ENCODE peak calls at places on chromosomes 12 and 14, in eight cellular contexts. One of them, this sample, is unnamed.

GRCh38 chr12:132426349-132427176 is 63.4 kb upstream of the FBRSL1 start:
- DNase-seq in AG04450: no peak
- DNase-seq in CD8-positive, alpha-beta T cell: no peak
- DNase-seq in IMR-90: no peak
- DNase-seq in A549: no peak
- DNase-seq in left ventricle myocardium inferior: no peak
- DNase-seq in lower lobe of right lung: no peak
- DNase-seq in mammary epithelial cell: no peak
- DNase-seq in this sample: no peak

GRCh38 chr12:63857771-63858670 is 13.5 kb downstream of the SRGAP1 start:
- DNase-seq in AG04450: no peak
- DNase-seq in CD8-positive, alpha-beta T cell: no peak
- DNase-seq in IMR-90: peak
- DNase-seq in A549: peak
- DNase-seq in left ventricle myocardium inferior: no peak
- DNase-seq in lower lobe of right lung: no peak
- DNase-seq in mammary epithelial cell: no peak
- DNase-seq in this sample: peak

GRCh38 chr14:31990183-31990862 is 86.8 kb upstream of the ARHGAP5 start:
- DNase-seq in AG04450: no peak
- DNase-seq in CD8-positive, alpha-beta T cell: no peak
- DNase-seq in IMR-90: no peak
- DNase-seq in A549: no peak
- DNase-seq in left ventricle myocardium inferior: no peak
- DNase-seq in lower lobe of right lung: no peak
- DNase-seq in mammary epithelial cell: no peak
- DNase-seq in this sample: no peak

GRCh38 chr12:51833446-51834227 is 14.9 kb downstream of the FIGNL2 start:
- DNase-seq in AG04450: no peak
- DNase-seq in CD8-positive, alpha-beta T cell: no peak
- DNase-seq in IMR-90: no peak
- DNase-seq in A549: no peak
- DNase-seq in left ventricle myocardium inferior: no peak
- DNase-seq in lower lobe of right lung: no peak
- DNase-seq in mammary epithelial cell: no peak
- DNase-seq in this sample: no peak

GRCh38 chr14:105173901-105174894 is 5.6 kb upstream of the JAG2 start:
- DNase-seq in AG04450: no peak
- DNase-seq in CD8-positive, alpha-beta T cell: peak
- DNase-seq in IMR-90: no peak
- DNase-seq in A549: no peak
- DNase-seq in left ventricle myocardium inferior: no peak
- DNase-seq in lower lobe of right lung: no peak
- DNase-seq in mammary epithelial cell: no peak
- DNase-seq in this sample: no peak

GRCh38 chr12:131959641-131960589 is 10.2 kb downstream of the EP400 start:
- DNase-seq in AG04450: no peak
- DNase-seq in CD8-positive, alpha-beta T cell: no peak
- DNase-seq in IMR-90: no peak
- DNase-seq in A549: no peak
- DNase-seq in left ventricle myocardium inferior: no peak
- DNase-seq in lower lobe of right lung: no peak
- DNase-seq in mammary epithelial cell: no peak
- DNase-seq in this sample: no peak

GRCh38 chr12:7512528-7512927 is 9.0 kb upstream of the CD163 start:
- DNase-seq in AG04450: peak
- DNase-seq in CD8-positive, alpha-beta T cell: no peak
- DNase-seq in IMR-90: peak
- DNase-seq in A549: peak
- DNase-seq in left ventricle myocardium inferior: no peak
- DNase-seq in lower lobe of right lung: peak
- DNase-seq in mammary epithelial cell: peak
- DNase-seq in this sample: peak

GRCh38 chr12:32284561-32284960 is 114.8 kb upstream of the FGD4 start:
- DNase-seq in AG04450: no peak
- DNase-seq in CD8-positive, alpha-beta T cell: no peak
- DNase-seq in IMR-90: no peak
- DNase-seq in A549: no peak
- DNase-seq in left ventricle myocardium inferior: no peak
- DNase-seq in lower lobe of right lung: no peak
- DNase-seq in mammary epithelial cell: no peak
- DNase-seq in this sample: no peak

GRCh38 chr12:11743748-11744147 is 94.3 kb downstream of the ETV6 start:
- DNase-seq in AG04450: no peak
- DNase-seq in CD8-positive, alpha-beta T cell: no peak
- DNase-seq in IMR-90: no peak
- DNase-seq in A549: no peak
- DNase-seq in left ventricle myocardium inferior: no peak
- DNase-seq in lower lobe of right lung: no peak
- DNase-seq in mammary epithelial cell: peak
- DNase-seq in this sample: no peak

GRCh38 chr14:50082308-50082742 is 34.0 kb downstream of the VCPKMT start:
- DNase-seq in AG04450: no peak
- DNase-seq in CD8-positive, alpha-beta T cell: peak
- DNase-seq in IMR-90: no peak
- DNase-seq in A549: no peak
- DNase-seq in left ventricle myocardium inferior: no peak
- DNase-seq in lower lobe of right lung: no peak
- DNase-seq in mammary epithelial cell: no peak
- DNase-seq in this sample: no peak

GRCh38 chr12:90023207-90023870 is 314.7 kb upstream of the ATP2B1 start:
- DNase-seq in AG04450: no peak
- DNase-seq in CD8-positive, alpha-beta T cell: no peak
- DNase-seq in IMR-90: no peak
- DNase-seq in A549: no peak
- DNase-seq in left ventricle myocardium inferior: no peak
- DNase-seq in lower lobe of right lung: no peak
- DNase-seq in mammary epithelial cell: no peak
- DNase-seq in this sample: no peak

GRCh38 chr12:78035913-78036658 is 205.4 kb downstream of the NAV3 start:
- DNase-seq in AG04450: no peak
- DNase-seq in CD8-positive, alpha-beta T cell: no peak
- DNase-seq in IMR-90: peak
- DNase-seq in A549: no peak
- DNase-seq in left ventricle myocardium inferior: no peak
- DNase-seq in lower lobe of right lung: no peak
- DNase-seq in mammary epithelial cell: peak
- DNase-seq in this sample: peak

GRCh38 chr14:39977198-39977597 is 545.0 kb upstream of the FBXO33 start:
- DNase-seq in AG04450: no peak
- DNase-seq in CD8-positive, alpha-beta T cell: no peak
- DNase-seq in IMR-90: no peak
- DNase-seq in A549: no peak
- DNase-seq in left ventricle myocardium inferior: no peak
- DNase-seq in lower lobe of right lung: no peak
- DNase-seq in mammary epithelial cell: no peak
- DNase-seq in this sample: no peak

GRCh38 chr14:54502602-54503001 is 7.1 kb upstream of the CGRRF1 start:
- DNase-seq in AG04450: no peak
- DNase-seq in CD8-positive, alpha-beta T cell: no peak
- DNase-seq in IMR-90: peak
- DNase-seq in A549: no peak
- DNase-seq in left ventricle myocardium inferior: no peak
- DNase-seq in lower lobe of right lung: no peak
- DNase-seq in mammary epithelial cell: no peak
- DNase-seq in this sample: no peak

GRCh38 chr14:23344481-23344880 is 8.2 kb downstream of the SLC22A17 start:
- DNase-seq in AG04450: no peak
- DNase-seq in CD8-positive, alpha-beta T cell: no peak
- DNase-seq in IMR-90: no peak
- DNase-seq in A549: no peak
- DNase-seq in left ventricle myocardium inferior: no peak
- DNase-seq in lower lobe of right lung: no peak
- DNase-seq in mammary epithelial cell: no peak
- DNase-seq in this sample: no peak
- TF ChIP-seq CTCF in AG04450: no peak
- TF ChIP-seq CTCF in CD8-positive, alpha-beta T cell: no peak
- TF ChIP-seq CTCF in IMR-90: no peak
- TF ChIP-seq CTCF in A549: no peak
- TF ChIP-seq CTCF in left ventricle myocardium inferior: no peak
- TF ChIP-seq CTCF in lower lobe of right lung: no peak
- TF ChIP-seq CTCF in mammary epithelial cell: no peak
- TF ChIP-seq CTCF in this sample: no peak

GRCh38 chr12:2812290-2813213 is at the start of gene ITFG2:
- DNase-seq in AG04450: peak
- DNase-seq in CD8-positive, alpha-beta T cell: peak
- DNase-seq in IMR-90: peak
- DNase-seq in A549: peak
- DNase-seq in left ventricle myocardium inferior: peak
- DNase-seq in lower lobe of right lung: peak
- DNase-seq in mammary epithelial cell: peak
- DNase-seq in this sample: peak

GRCh38 chr12:2813214-2813554 is 716 bp downstream of the ITFG2 start:
- DNase-seq in AG04450: no peak
- DNase-seq in CD8-positive, alpha-beta T cell: no peak
- DNase-seq in IMR-90: no peak
- DNase-seq in A549: no peak
- DNase-seq in left ventricle myocardium inferior: no peak
- DNase-seq in lower lobe of right lung: no peak
- DNase-seq in mammary epithelial cell: no peak
- DNase-seq in this sample: no peak

GRCh38 chr12:2811791-2812190 is 677 bp upstream of the ITFG2 start:
- DNase-seq in AG04450: no peak
- DNase-seq in CD8-positive, alpha-beta T cell: no peak
- DNase-seq in IMR-90: no peak
- DNase-seq in A549: no peak
- DNase-seq in left ventricle myocardium inferior: no peak
- DNase-seq in lower lobe of right lung: no peak
- DNase-seq in mammary epithelial cell: no peak
- DNase-seq in this sample: no peak

DNA sequence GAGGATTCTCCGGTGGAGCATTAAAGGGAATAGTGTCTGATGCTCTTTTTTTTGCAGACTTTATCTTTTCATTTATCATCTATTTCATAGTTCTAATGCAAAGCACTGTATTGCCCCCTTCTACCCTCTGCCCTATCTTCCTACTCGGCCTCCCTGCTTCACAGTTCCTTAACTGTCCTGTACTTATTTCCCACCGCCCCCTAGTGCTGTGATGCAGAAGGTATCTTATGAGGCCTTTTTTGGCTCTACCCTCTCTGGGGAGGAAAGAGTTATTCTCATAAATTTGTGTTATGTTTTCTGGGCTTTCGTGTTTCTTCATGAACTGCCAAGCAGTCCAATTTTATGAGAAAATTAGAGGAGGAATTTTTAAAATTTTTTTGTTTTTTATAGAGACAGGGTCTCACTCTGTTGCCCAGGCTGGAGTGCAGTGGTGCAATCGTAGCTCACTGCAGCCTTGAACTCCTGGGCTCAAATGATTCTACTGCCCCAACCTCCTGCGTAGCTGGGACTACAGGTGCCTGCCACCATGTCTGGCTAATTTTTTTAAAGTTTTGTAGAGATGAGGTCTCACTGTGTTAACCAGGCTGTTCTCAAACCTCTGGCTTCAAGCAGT is 1.2 kb downstream of the ITFG2 start:
- DNase-seq in AG04450: no peak
- DNase-seq in CD8-positive, alpha-beta T cell: peak
- DNase-seq in IMR-90: peak
- DNase-seq in A549: peak
- DNase-seq in left ventricle myocardium inferior: no peak
- DNase-seq in lower lobe of right lung: no peak
- DNase-seq in mammary epithelial cell: peak
- DNase-seq in this sample: peak
- TF ChIP-seq CTCF in AG04450: peak
- TF ChIP-seq CTCF in CD8-positive, alpha-beta T cell: peak
- TF ChIP-seq CTCF in IMR-90: peak
- TF ChIP-seq CTCF in A549: peak
- TF ChIP-seq CTCF in left ventricle myocardium inferior: peak
- TF ChIP-seq CTCF in lower lobe of right lung: peak
- TF ChIP-seq CTCF in mammary epithelial cell: peak
- TF ChIP-seq CTCF in this sample: peak

GRCh38 chr12:117583677-117584076 is 222.3 kb upstream of the NOS1 start:
- DNase-seq in AG04450: no peak
- DNase-seq in CD8-positive, alpha-beta T cell: no peak
- DNase-seq in IMR-90: no peak
- DNase-seq in A549: no peak
- DNase-seq in left ventricle myocardium inferior: no peak
- DNase-seq in lower lobe of right lung: no peak
- DNase-seq in mammary epithelial cell: no peak
- DNase-seq in this sample: no peak

GRCh38 chr12:117590386-117590785 is 229.0 kb upstream of the NOS1 start:
- DNase-seq in AG04450: no peak
- DNase-seq in CD8-positive, alpha-beta T cell: no peak
- DNase-seq in IMR-90: no peak
- DNase-seq in A549: no peak
- DNase-seq in left ventricle myocardium inferior: no peak
- DNase-seq in lower lobe of right lung: no peak
- DNase-seq in mammary epithelial cell: no peak
- DNase-seq in this sample: no peak

GRCh38 chr12:117583092-117583491 is 221.7 kb upstream of the NOS1 start:
- DNase-seq in AG04450: no peak
- DNase-seq in CD8-positive, alpha-beta T cell: no peak
- DNase-seq in IMR-90: no peak
- DNase-seq in A549: no peak
- DNase-seq in left ventricle myocardium inferior: no peak
- DNase-seq in lower lobe of right lung: no peak
- DNase-seq in mammary epithelial cell: no peak
- DNase-seq in this sample: no peak

GRCh38 chr12:117590999-117591398 is 229.6 kb upstream of the NOS1 start:
- DNase-seq in AG04450: no peak
- DNase-seq in CD8-positive, alpha-beta T cell: no peak
- DNase-seq in IMR-90: no peak
- DNase-seq in A549: no peak
- DNase-seq in left ventricle myocardium inferior: no peak
- DNase-seq in lower lobe of right lung: no peak
- DNase-seq in mammary epithelial cell: no peak
- DNase-seq in this sample: no peak

DNA sequence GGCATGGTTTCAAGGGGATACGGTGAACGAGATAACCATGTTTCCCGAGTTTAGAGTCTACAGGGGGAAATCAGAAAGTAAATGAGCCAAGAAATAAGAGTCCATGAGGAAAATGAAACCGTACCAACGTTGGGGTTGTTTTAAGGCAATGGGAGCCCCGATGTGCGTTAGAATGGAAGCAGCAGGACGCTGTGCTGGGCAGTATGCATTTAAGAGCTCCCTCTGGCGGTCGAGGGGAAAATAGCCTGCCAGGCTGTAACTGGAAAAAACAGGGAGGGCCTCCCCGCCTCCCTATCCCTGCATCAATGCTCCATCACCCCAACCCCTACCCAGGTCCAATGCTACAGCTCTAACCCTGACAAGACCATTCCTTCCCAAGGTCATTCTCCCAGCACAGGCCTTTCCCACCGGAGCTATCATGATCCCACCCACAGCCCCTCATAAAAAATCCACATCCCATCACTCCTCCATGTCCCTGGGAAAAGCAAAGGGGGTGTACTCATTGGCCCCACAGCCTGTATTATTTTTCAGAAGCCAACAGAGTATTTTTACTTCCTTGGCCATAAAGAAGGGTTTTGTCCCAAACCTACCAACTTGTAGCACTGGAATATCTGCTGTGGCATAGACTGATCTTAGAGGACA is 226.3 kb upstream of the NOS1 start:
- DNase-seq in AG04450: no peak
- DNase-seq in CD8-positive, alpha-beta T cell: peak
- DNase-seq in IMR-90: no peak
- DNase-seq in A549: peak
- DNase-seq in left ventricle myocardium inferior: peak
- DNase-seq in lower lobe of right lung: peak
- DNase-seq in mammary epithelial cell: peak
- DNase-seq in this sample: peak
- TF ChIP-seq CTCF in AG04450: peak
- TF ChIP-seq CTCF in CD8-positive, alpha-beta T cell: peak
- TF ChIP-seq CTCF in IMR-90: peak
- TF ChIP-seq CTCF in A549: peak
- TF ChIP-seq CTCF in left ventricle myocardium inferior: peak
- TF ChIP-seq CTCF in lower lobe of right lung: peak
- TF ChIP-seq CTCF in mammary epithelial cell: peak
- TF ChIP-seq CTCF in this sample: peak

GRCh38 chr12:2054091-2055018 is 1.6 kb downstream of the CACNA1C start:
- DNase-seq in AG04450: no peak
- DNase-seq in CD8-positive, alpha-beta T cell: no peak
- DNase-seq in IMR-90: no peak
- DNase-seq in A549: no peak
- DNase-seq in left ventricle myocardium inferior: no peak
- DNase-seq in lower lobe of right lung: no peak
- DNase-seq in mammary epithelial cell: no peak
- DNase-seq in this sample: no peak
- TF ChIP-seq CTCF in AG04450: no peak
- TF ChIP-seq CTCF in CD8-positive, alpha-beta T cell: no peak
- TF ChIP-seq CTCF in IMR-90: no peak
- TF ChIP-seq CTCF in A549: no peak
- TF ChIP-seq CTCF in left ventricle myocardium inferior: no peak
- TF ChIP-seq CTCF in lower lobe of right lung: no peak
- TF ChIP-seq CTCF in mammary epithelial cell: no peak
- TF ChIP-seq CTCF in this sample: no peak